ENCODE peak calls at places on chromosomes 16 and 17, in four cellular contexts. G is brain microvascular endothelial cell, Q is heart right ventricle, D is tibial artery. L is an unnamed sample.

GRCh38 chr16:66271074-66272060 is 95.1 kb upstream of the CDH5 start:
- DNase-seq in G (no peak), Q (no peak), D (no peak), L (no peak)

GRCh38 chr17:74431568-74432483 is at the start of gene GPRC5C:
- DNase-seq in G (no peak), Q (peak; percentile 75), D (peak; percentile 92), L (peak; percentile 31)

GRCh38 chr17:59506907-59507726 is 58.3 kb upstream of the DHX40 start:
- DNase-seq in G (peak; percentile 23), Q (no peak), D (no peak), L (no peak)

GRCh38 chr16:49282690-49283375 is 1.2 kb upstream of the CBLN1 start:
- DNase-seq in G (no peak), Q (peak; percentile 47), D (no peak), L (no peak)

GRCh38 chr16:27729516-27730304 is 179.8 kb downstream of the KATNIP start:
- DNase-seq in G (no peak), Q (no peak), D (no peak), L (no peak)

GRCh38 chr16:64304376-64304775 is 817.5 kb downstream of the CDH11 start:
- DNase-seq in G (no peak), Q (no peak), D (no peak), L (no peak)

GRCh38 chr16:2935418-2935817 is 23.7 kb downstream of the FLYWCH1 start:
- DNase-seq in G (no peak), Q (no peak), D (no peak), L (no peak)

GRCh38 chr17:68733241-68734176 is 132.3 kb upstream of the FAM20A start:
- DNase-seq in G (peak; percentile 55), Q (no peak), D (peak; percentile 69), L (no peak)

GRCh38 chr16:57994778-57995177 is 5.7 kb downstream of the ZNF319 start:
- DNase-seq in G (peak; percentile 47), Q (peak; percentile 52), D (no peak), L (no peak)

GRCh38 chr16:79045191-79045590 is 555.3 kb downstream of the MAF start:
- DNase-seq in G (no peak), Q (no peak), D (no peak), L (no peak)

GRCh38 chr17:48149174-48150106 is 41.9 kb downstream of the SNX11 start:
- DNase-seq in G (no peak), Q (no peak), D (no peak), L (no peak)

DNA sequence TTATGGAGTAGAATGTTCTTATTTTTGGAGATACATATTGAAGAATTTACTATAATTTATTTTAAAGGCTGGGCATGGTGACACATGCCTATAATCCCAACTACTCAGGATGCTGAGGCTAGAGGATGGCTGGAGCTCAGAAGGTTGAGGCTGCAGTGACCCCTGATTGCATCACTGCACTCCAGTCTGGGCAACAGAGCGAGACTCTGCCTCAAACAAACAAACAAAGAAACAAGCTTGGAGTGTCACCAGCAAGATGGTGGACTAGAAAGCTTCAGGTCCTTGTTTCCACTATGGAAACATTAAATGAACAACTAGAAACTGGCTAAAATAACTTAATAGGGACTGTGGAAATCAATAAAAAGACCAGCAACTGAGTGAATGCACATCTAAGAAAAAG is 17.9 kb upstream of the GPT2 start:
- DNase-seq in G (no peak), Q (no peak), D (no peak), L (no peak)
- H3K27ac ChIP-seq in G (no peak overlapping the region), Q (no peak overlapping the region), D (no peak overlapping the region), L (no peak overlapping the region)

GRCh38 chr16:21005008-21005407 is 104.4 kb downstream of the LYRM1 start:
- DNase-seq in G (no peak), Q (no peak), D (no peak), L (no peak)
- H3K27ac ChIP-seq in G (no peak overlapping the region), Q (no peak overlapping the region), D (no peak overlapping the region), L (no peak overlapping the region)

DNA sequence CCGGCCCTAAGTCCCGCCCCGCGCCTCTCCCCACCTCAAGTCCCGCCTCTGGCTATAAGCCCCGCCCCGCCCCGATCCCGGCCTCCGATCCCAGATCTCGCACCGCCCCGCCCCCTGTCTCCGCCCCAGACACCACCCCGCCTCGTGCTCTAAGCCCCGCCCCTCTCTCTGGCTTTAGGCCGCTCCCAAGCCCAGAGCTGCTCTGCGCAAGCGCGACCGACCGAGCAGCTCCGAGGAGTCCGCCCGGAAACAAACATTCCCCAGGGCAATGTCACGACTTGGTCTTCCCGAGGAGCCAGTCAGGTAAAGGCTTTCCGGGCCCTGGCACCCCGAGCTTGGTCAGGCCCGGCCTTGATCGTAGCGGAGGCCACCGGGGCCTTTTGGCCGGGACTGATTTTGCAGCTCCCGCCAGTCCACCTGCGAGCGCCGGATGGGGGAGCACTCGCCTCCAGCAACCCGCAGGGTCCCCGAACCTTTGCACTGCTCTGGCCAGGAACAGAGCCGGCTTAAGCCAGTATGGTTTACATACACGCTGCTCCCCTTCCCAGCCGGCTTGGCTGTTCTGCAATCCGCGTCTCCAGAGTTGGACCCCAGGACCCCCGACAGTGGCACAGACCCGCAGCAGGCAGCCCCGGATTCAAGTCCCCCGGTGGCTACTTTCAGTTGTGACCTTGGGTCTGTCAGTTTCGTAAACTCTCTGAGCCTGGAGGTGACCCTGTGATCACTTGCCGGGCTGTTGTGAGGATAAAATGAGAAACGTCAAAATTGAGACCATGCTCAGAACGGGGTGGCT is at the start of gene NUDT7:
- DNase-seq in G (peak; percentile 95), Q (peak; percentile 100), D (peak; percentile 99), L (peak; percentile 99)
- H3K27ac ChIP-seq in G (peak within 1 kb of the TSS; percentile 45), Q (peak within 1 kb of the TSS; percentile 83), D (peak within 1 kb of the TSS; percentile 94), L (peak within 1 kb of the TSS; percentile 75)

GRCh38 chr17:55267777-55268648 is 3.3 kb downstream of the HLF start:
- DNase-seq in G (no peak), Q (no peak), D (no peak), L (no peak)
- H3K27ac ChIP-seq in G (no peak overlapping the region), Q (peak overlapping the region; percentile 84), D (peak overlapping the region; percentile 90), L (peak overlapping the region; percentile 26)

GRCh38 chr17:45112559-45113423 is 19.5 kb downstream of the PLCD3 start:
- DNase-seq in G (no peak), Q (no peak), D (no peak), L (no peak)
- H3K27ac ChIP-seq in G (no peak overlapping the region), Q (peak overlapping the region; percentile 93), D (peak overlapping the region; percentile 91), L (no peak overlapping the region)

GRCh38 chr17:30292490-30292858 is 730 bp upstream of the BLMH start:
- DNase-seq in G (no peak), Q (no peak), D (no peak), L (no peak)
- H3K27ac ChIP-seq in G (no peak overlapping the region), Q (peak overlapping the region; percentile 81), D (peak overlapping the region; percentile 92), L (peak overlapping the region; percentile 76)

DNA sequence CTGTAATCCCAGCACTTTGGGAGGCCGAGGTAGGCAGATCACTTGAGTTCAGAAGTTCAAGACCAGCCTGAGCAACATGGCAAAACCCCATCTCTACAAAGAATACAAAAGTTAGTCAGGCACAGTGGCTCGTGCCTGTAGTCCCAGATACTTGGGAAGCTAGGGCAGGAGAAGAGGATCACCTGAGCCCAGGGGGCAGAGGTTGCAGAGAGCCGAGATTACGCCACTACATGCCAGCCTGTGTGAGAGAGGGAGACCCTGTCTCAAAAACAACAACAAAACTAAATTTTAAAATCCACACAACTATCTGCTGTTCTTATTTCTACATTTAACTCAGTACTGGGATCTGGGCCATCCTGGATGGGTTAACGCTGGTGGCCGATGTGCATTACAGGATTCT is 41.2 kb upstream of the ARL6IP1 start:
- DNase-seq in G (no peak), Q (no peak), D (no peak), L (no peak)
- H3K27ac ChIP-seq in G (no peak overlapping the region), Q (no peak overlapping the region), D (no peak overlapping the region), L (no peak overlapping the region)

DNA sequence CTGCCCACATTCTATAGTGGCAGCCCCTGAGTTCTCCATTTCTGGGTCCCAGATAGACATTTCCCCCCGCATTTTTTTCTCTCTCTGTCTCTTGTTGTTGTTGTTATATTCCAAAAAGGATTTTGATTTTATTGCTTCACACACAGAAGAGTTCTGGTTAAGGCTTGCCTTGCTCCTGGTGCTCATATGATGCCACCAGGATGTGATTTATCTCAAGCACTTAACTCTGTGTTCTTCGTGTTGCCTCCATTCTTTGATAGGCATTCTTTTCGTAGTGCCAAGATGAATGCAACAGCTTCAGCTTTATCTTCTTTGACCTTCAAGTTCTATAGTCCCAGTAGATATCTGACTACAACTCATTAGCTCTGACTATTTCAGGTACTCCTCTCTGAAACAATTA is 9.1 kb downstream of the ITGA3 start:
- DNase-seq in G (no peak), Q (no peak), D (no peak), L (no peak)
- H3K27ac ChIP-seq in G (peak overlapping the region; percentile 92), Q (peak overlapping the region; percentile 97), D (peak overlapping the region; percentile 97), L (no peak overlapping the region)

GRCh38 chr17:66485272-66485947 is 183.0 kb downstream of the PRKCA start:
- DNase-seq in G (no peak), Q (no peak), D (no peak), L (no peak)

GRCh38 chr17:66491213-66491612 is 188.8 kb downstream of the PRKCA start:
- DNase-seq in G (no peak), Q (no peak), D (no peak), L (no peak)

GRCh38 chr17:66488874-66489273 is 186.5 kb downstream of the PRKCA start:
- DNase-seq in G (no peak), Q (no peak), D (no peak), L (no peak)

GRCh38 chr17:66487121-66487520 is 184.7 kb downstream of the PRKCA start:
- DNase-seq in G (no peak), Q (no peak), D (no peak), L (no peak)

DNA sequence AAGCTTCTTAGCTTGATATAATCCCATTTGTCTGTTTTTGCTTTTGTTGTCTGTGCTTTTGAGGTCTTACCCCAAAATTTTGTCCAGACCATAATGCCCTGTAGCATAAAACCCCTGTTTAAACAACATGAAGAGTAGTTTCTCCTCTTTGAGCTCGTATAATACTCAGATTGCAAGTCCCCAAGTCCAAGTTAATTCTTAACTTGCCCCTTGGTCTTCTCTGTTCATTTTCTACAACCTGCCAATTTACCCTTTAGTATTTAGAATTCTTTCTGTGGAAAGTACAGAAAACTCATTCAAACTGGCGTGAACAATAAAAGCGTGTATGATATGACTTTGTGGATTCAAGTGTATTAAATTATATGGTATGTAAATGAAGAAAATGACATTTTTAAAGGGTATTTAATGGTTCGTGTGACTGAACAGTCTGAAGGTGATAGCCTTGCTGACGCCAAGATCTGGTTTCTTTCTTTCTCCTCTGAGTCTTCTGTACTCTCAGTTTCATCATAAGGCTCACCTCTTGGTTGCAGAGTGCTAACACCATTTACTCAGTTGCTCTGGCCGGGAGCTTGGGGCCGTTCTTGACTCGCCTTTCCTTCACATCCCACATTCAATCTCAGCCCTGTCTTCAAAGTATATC is 185.6 kb downstream of the PRKCA start:
- DNase-seq in G (no peak), Q (no peak), D (no peak), L (no peak)
- H3K27ac ChIP-seq in G (no peak overlapping the region), Q (no peak overlapping the region), D (no peak overlapping the region), L (no peak overlapping the region)

DNA sequence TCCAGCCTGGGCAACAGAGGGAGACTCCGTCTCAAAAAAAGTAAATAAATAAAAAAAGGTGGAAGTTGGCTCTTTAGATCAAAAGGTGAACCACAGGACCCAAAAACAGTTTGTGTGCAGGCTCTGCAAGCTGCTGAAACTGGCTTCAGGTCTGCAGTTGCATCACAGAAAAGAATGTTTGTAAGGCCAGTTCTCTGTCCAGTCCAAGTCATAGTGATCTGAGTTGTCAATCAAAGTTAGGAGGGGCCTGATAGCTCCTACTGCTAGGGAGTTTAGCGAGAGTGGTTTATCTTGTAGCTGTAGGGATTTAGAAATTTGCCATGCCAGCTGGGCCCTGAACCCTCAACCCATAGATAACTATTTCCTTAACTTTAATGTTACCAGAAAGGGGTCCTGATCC is 101.2 kb upstream of the CACNG5 start:
- DNase-seq in G (no peak), Q (no peak), D (no peak), L (no peak)
- H3K27ac ChIP-seq in G (no peak overlapping the region), Q (no peak overlapping the region), D (no peak overlapping the region), L (no peak overlapping the region)

L was measured in substantia nigra.